ENCODE peak calls at places on chromosome 3, in six cellular contexts. One of them, this sample, is unnamed.

GRCh38 chr3:110504401-110504800 is 567.2 kb upstream of the NECTIN3 start:
- DNase-seq in left ventricle myocardium superior: no peak
- DNase-seq in activated gamma-delta T cell treated with Interleukin-2 at 50 U/mL for 16 hours: no peak
- DNase-seq in GM10248: no peak
- DNase-seq in uterus: no peak
- DNase-seq in stimulated activated CD8-positive, alpha-beta memory T cell treated with anti-CD3 and anti-CD28 coated beads, Interleukin-4, amount 100 ng/mL, for 24 hours: no peak
- DNase-seq in this sample: no peak

GRCh38 chr3:69090021-69090420 is 5.3 kb downstream of the ARL6IP5 start:
- DNase-seq in left ventricle myocardium superior: no peak
- DNase-seq in activated gamma-delta T cell treated with Interleukin-2 at 50 U/mL for 16 hours: no peak
- DNase-seq in GM10248: no peak
- DNase-seq in uterus: no peak
- DNase-seq in stimulated activated CD8-positive, alpha-beta memory T cell treated with anti-CD3 and anti-CD28 coated beads, Interleukin-4, amount 100 ng/mL, for 24 hours: no peak
- DNase-seq in this sample: no peak

GRCh38 chr3:94101860-94102259 is 39.0 kb downstream of the NSUN3 start:
- DNase-seq in left ventricle myocardium superior: no peak
- DNase-seq in activated gamma-delta T cell treated with Interleukin-2 at 50 U/mL for 16 hours: no peak
- DNase-seq in GM10248: no peak
- DNase-seq in uterus: no peak
- DNase-seq in stimulated activated CD8-positive, alpha-beta memory T cell treated with anti-CD3 and anti-CD28 coated beads, Interleukin-4, amount 100 ng/mL, for 24 hours: no peak
- DNase-seq in this sample: peak

GRCh38 chr3:9623148-9623547 is 26.2 kb upstream of the MTMR14 start:
- DNase-seq in left ventricle myocardium superior: no peak
- DNase-seq in activated gamma-delta T cell treated with Interleukin-2 at 50 U/mL for 16 hours: no peak
- DNase-seq in GM10248: no peak
- DNase-seq in uterus: no peak
- DNase-seq in stimulated activated CD8-positive, alpha-beta memory T cell treated with anti-CD3 and anti-CD28 coated beads, Interleukin-4, amount 100 ng/mL, for 24 hours: no peak
- DNase-seq in this sample: peak

GRCh38 chr3:48301814-48302194 is 31.7 kb downstream of the SPINK8 start:
- DNase-seq in left ventricle myocardium superior: no peak
- DNase-seq in activated gamma-delta T cell treated with Interleukin-2 at 50 U/mL for 16 hours: peak
- DNase-seq in GM10248: no peak
- DNase-seq in uterus: no peak
- DNase-seq in stimulated activated CD8-positive, alpha-beta memory T cell treated with anti-CD3 and anti-CD28 coated beads, Interleukin-4, amount 100 ng/mL, for 24 hours: no peak
- DNase-seq in this sample: no peak

GRCh38 chr3:72914383-72914782 is 26.5 kb downstream of the GXYLT2 start:
- DNase-seq in left ventricle myocardium superior: no peak
- DNase-seq in activated gamma-delta T cell treated with Interleukin-2 at 50 U/mL for 16 hours: no peak
- DNase-seq in GM10248: no peak
- DNase-seq in uterus: no peak
- DNase-seq in stimulated activated CD8-positive, alpha-beta memory T cell treated with anti-CD3 and anti-CD28 coated beads, Interleukin-4, amount 100 ng/mL, for 24 hours: no peak
- DNase-seq in this sample: no peak

GRCh38 chr3:51876186-51876585 is 785 bp upstream of the IQCF5 start:
- DNase-seq in left ventricle myocardium superior: no peak
- DNase-seq in activated gamma-delta T cell treated with Interleukin-2 at 50 U/mL for 16 hours: no peak
- DNase-seq in GM10248: no peak
- DNase-seq in uterus: no peak
- DNase-seq in stimulated activated CD8-positive, alpha-beta memory T cell treated with anti-CD3 and anti-CD28 coated beads, Interleukin-4, amount 100 ng/mL, for 24 hours: no peak
- DNase-seq in this sample: no peak

GRCh38 chr3:144586382-144586781 is 614.8 kb downstream of the DIPK2A start:
- DNase-seq in left ventricle myocardium superior: no peak
- DNase-seq in activated gamma-delta T cell treated with Interleukin-2 at 50 U/mL for 16 hours: no peak
- DNase-seq in GM10248: no peak
- DNase-seq in uterus: no peak
- DNase-seq in stimulated activated CD8-positive, alpha-beta memory T cell treated with anti-CD3 and anti-CD28 coated beads, Interleukin-4, amount 100 ng/mL, for 24 hours: no peak
- DNase-seq in this sample: peak

GRCh38 chr3:43243590-43244587 is 42.5 kb upstream of the SNRK start:
- DNase-seq in left ventricle myocardium superior: no peak
- DNase-seq in activated gamma-delta T cell treated with Interleukin-2 at 50 U/mL for 16 hours: no peak
- DNase-seq in GM10248: no peak
- DNase-seq in uterus: no peak
- DNase-seq in stimulated activated CD8-positive, alpha-beta memory T cell treated with anti-CD3 and anti-CD28 coated beads, Interleukin-4, amount 100 ng/mL, for 24 hours: no peak
- DNase-seq in this sample: no peak

GRCh38 chr3:53801319-53801718 is 44.9 kb downstream of the CHDH start:
- DNase-seq in left ventricle myocardium superior: no peak
- DNase-seq in activated gamma-delta T cell treated with Interleukin-2 at 50 U/mL for 16 hours: no peak
- DNase-seq in GM10248: no peak
- DNase-seq in uterus: no peak
- DNase-seq in stimulated activated CD8-positive, alpha-beta memory T cell treated with anti-CD3 and anti-CD28 coated beads, Interleukin-4, amount 100 ng/mL, for 24 hours: no peak
- DNase-seq in this sample: no peak

GRCh38 chr3:87161486-87161885 is 65.6 kb upstream of the CHMP2B start:
- DNase-seq in left ventricle myocardium superior: no peak
- DNase-seq in activated gamma-delta T cell treated with Interleukin-2 at 50 U/mL for 16 hours: no peak
- DNase-seq in GM10248: no peak
- DNase-seq in uterus: no peak
- DNase-seq in stimulated activated CD8-positive, alpha-beta memory T cell treated with anti-CD3 and anti-CD28 coated beads, Interleukin-4, amount 100 ng/mL, for 24 hours: no peak
- DNase-seq in this sample: no peak

This sample was measured in myocyte.